ENCODE peak calls at places on chromosome 9, in ten cellular contexts. One of them, this sample, is unnamed.

GRCh38 chr9:78899006-78899405 is 602.1 kb downstream of the PSAT1 start:
- DNase-seq in cardiac muscle cell: no peak
- DNase-seq in foreskin fibroblast: no peak
- DNase-seq in HepG2: no peak
- DNase-seq in Panc1: no peak
- DNase-seq in psoas muscle: no peak
- DNase-seq in pancreas: no peak
- DNase-seq in HCT116: no peak
- DNase-seq in HFF-Myc: no peak
- DNase-seq in epithelial cell of esophagus: no peak
- DNase-seq in this sample: no peak

GRCh38 chr9:107348836-107349235 is 65.8 kb downstream of the RAD23B start:
- DNase-seq in cardiac muscle cell: no peak
- DNase-seq in foreskin fibroblast: no peak
- DNase-seq in HepG2: no peak
- DNase-seq in Panc1: no peak
- DNase-seq in psoas muscle: no peak
- DNase-seq in pancreas: no peak
- DNase-seq in HCT116: no peak
- DNase-seq in HFF-Myc: no peak
- DNase-seq in epithelial cell of esophagus: no peak
- DNase-seq in this sample: no peak

GRCh38 chr9:106862115-106862945 is 636 bp upstream of the ZNF462 start:
- DNase-seq in cardiac muscle cell: peak
- DNase-seq in foreskin fibroblast: peak
- DNase-seq in HepG2: no peak
- DNase-seq in Panc1: no peak
- DNase-seq in psoas muscle: peak
- DNase-seq in pancreas: no peak
- DNase-seq in HCT116: no peak
- DNase-seq in HFF-Myc: no peak
- DNase-seq in epithelial cell of esophagus: peak
- DNase-seq in this sample: peak

GRCh38 chr9:88532320-88532719 is 2.7 kb upstream of the NXNL2 start:
- DNase-seq in cardiac muscle cell: peak
- DNase-seq in foreskin fibroblast: peak
- DNase-seq in HepG2: no peak
- DNase-seq in Panc1: no peak
- DNase-seq in psoas muscle: peak
- DNase-seq in pancreas: no peak
- DNase-seq in HCT116: no peak
- DNase-seq in HFF-Myc: no peak
- DNase-seq in epithelial cell of esophagus: peak
- DNase-seq in this sample: no peak

GRCh38 chr9:92265159-92265558 is 28.3 kb downstream of the IARS1 start:
- DNase-seq in cardiac muscle cell: no peak
- DNase-seq in foreskin fibroblast: peak
- DNase-seq in HepG2: no peak
- DNase-seq in Panc1: no peak
- DNase-seq in psoas muscle: no peak
- DNase-seq in pancreas: no peak
- DNase-seq in HCT116: no peak
- DNase-seq in HFF-Myc: peak
- DNase-seq in epithelial cell of esophagus: peak
- DNase-seq in this sample: no peak

GRCh38 chr9:3768698-3769458 is 243.1 kb upstream of the RFX3 start:
- DNase-seq in cardiac muscle cell: no peak
- DNase-seq in foreskin fibroblast: peak
- DNase-seq in HepG2: no peak
- DNase-seq in Panc1: no peak
- DNase-seq in psoas muscle: no peak
- DNase-seq in pancreas: no peak
- DNase-seq in HCT116: no peak
- DNase-seq in HFF-Myc: no peak
- DNase-seq in epithelial cell of esophagus: no peak
- DNase-seq in this sample: peak

GRCh38 chr9:92640398-92641091 is 29.4 kb downstream of the IPPK start:
- DNase-seq in cardiac muscle cell: no peak
- DNase-seq in foreskin fibroblast: no peak
- DNase-seq in HepG2: no peak
- DNase-seq in Panc1: no peak
- DNase-seq in psoas muscle: no peak
- DNase-seq in pancreas: no peak
- DNase-seq in HCT116: no peak
- DNase-seq in HFF-Myc: no peak
- DNase-seq in epithelial cell of esophagus: no peak
- DNase-seq in this sample: no peak

GRCh38 chr9:86854898-86855523 is 92.3 kb downstream of the GAS1 start:
- DNase-seq in cardiac muscle cell: peak
- DNase-seq in foreskin fibroblast: peak
- DNase-seq in HepG2: peak
- DNase-seq in Panc1: no peak
- DNase-seq in psoas muscle: no peak
- DNase-seq in pancreas: peak
- DNase-seq in HCT116: no peak
- DNase-seq in HFF-Myc: peak
- DNase-seq in epithelial cell of esophagus: peak
- DNase-seq in this sample: no peak

DNA sequence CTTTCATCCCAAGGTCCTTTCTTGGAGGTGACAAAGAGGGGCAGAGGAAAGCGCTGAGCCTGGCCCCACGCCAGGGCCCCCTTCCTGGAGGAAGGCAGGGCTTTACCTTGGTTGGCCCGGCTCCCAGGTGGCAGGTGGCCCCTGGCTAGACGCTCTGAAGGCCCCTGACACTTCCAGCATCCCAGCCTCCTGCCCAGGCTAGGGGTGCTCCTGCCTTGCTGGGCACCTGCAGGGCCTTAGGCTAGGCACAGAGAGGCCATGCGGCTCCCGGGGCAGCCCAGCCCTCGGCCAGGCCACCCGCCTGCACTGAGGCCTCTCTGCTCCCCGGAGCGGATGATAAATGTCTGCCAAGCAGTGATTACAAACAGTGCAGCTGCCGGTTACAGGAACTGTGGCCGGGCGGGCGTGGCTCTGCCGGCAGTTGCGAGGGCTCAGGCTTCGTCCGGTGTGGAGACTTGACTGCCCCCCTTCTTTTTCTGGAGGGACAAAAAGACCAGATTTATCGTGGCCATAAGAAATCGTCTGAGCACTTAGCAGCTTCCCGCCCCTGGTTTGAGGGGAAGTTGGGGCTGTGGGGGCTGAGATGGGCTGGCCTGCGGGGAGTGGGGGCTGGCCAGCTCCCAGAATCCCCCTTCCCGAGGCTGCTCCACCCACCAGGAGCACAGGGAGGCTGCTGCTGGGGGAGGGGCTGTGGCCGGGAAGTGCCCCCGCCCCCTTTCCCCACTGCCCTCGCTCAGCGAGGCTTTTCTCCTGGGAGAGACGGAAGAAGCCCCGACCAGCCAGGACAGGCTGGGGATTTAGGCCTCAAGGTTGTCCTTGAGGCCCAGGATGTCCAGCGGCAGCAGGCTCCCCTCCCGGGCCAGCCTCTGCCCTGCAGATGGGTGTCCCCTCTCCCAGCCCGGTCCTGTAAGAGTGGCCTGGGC is 31.6 kb upstream of the UBAC1 start:
- DNase-seq in cardiac muscle cell: peak
- DNase-seq in foreskin fibroblast: peak
- DNase-seq in HepG2: peak
- DNase-seq in Panc1: no peak
- DNase-seq in psoas muscle: peak
- DNase-seq in pancreas: peak
- DNase-seq in HCT116: no peak
- DNase-seq in HFF-Myc: no peak
- DNase-seq in epithelial cell of esophagus: peak
- DNase-seq in this sample: peak
- H3K4me3 ChIP-seq in cardiac muscle cell: peak
- H3K4me3 ChIP-seq in foreskin fibroblast: peak
- H3K4me3 ChIP-seq in HepG2: peak
- H3K4me3 ChIP-seq in Panc1: peak
- H3K4me3 ChIP-seq in psoas muscle: peak
- H3K4me3 ChIP-seq in pancreas: peak
- H3K4me3 ChIP-seq in HCT116: peak
- H3K4me3 ChIP-seq in HFF-Myc: peak
- H3K4me3 ChIP-seq in epithelial cell of esophagus: no peak
- H3K4me3 ChIP-seq in this sample: peak

DNA sequence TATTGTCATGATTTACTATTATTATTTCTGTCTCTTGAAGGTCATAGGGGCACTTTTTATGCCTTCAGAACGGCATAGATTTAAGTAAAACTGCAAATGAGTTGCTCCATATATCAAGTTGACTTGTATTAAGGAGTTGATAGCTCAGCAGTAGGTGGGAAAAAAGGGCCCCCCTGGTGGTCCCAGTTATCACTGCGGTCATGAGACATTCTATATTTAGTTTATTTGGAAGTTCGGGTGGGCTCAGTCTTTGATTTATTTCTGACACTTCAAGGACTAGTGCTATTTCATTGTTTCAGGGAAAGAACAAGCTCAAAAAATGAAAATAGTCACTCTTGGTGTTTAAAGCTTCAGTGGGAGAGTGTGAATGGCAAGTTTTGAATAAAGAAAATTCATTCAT is 159.3 kb downstream of the SLC24A2 start:
- DNase-seq in cardiac muscle cell: peak
- DNase-seq in foreskin fibroblast: no peak
- DNase-seq in HepG2: no peak
- DNase-seq in Panc1: no peak
- DNase-seq in psoas muscle: no peak
- DNase-seq in pancreas: no peak
- DNase-seq in HCT116: no peak
- DNase-seq in HFF-Myc: no peak
- DNase-seq in epithelial cell of esophagus: no peak
- DNase-seq in this sample: no peak
- TF ChIP-seq CTCF in cardiac muscle cell: peak
- TF ChIP-seq CTCF in foreskin fibroblast: no peak
- TF ChIP-seq CTCF in HepG2: no peak
- TF ChIP-seq CTCF in Panc1: no peak
- TF ChIP-seq CTCF in psoas muscle: no peak
- TF ChIP-seq CTCF in pancreas: no peak
- TF ChIP-seq CTCF in HCT116: no peak
- TF ChIP-seq CTCF in HFF-Myc: no peak
- TF ChIP-seq CTCF in epithelial cell of esophagus: no peak
- TF ChIP-seq CTCF in this sample: no peak

GRCh38 chr9:123234853-123235252 is 33.5 kb downstream of the STRBP start:
- DNase-seq in cardiac muscle cell: no peak
- DNase-seq in foreskin fibroblast: no peak
- DNase-seq in HepG2: no peak
- DNase-seq in Panc1: no peak
- DNase-seq in psoas muscle: no peak
- DNase-seq in pancreas: no peak
- DNase-seq in HCT116: no peak
- DNase-seq in HFF-Myc: no peak
- DNase-seq in epithelial cell of esophagus: no peak
- DNase-seq in this sample: no peak

GRCh38 chr9:123237220-123237619 is 31.2 kb downstream of the STRBP start:
- DNase-seq in cardiac muscle cell: no peak
- DNase-seq in foreskin fibroblast: no peak
- DNase-seq in HepG2: no peak
- DNase-seq in Panc1: no peak
- DNase-seq in psoas muscle: no peak
- DNase-seq in pancreas: no peak
- DNase-seq in HCT116: no peak
- DNase-seq in HFF-Myc: no peak
- DNase-seq in epithelial cell of esophagus: no peak
- DNase-seq in this sample: no peak

GRCh38 chr9:123238364-123238763 is 30.0 kb downstream of the STRBP start:
- DNase-seq in cardiac muscle cell: no peak
- DNase-seq in foreskin fibroblast: no peak
- DNase-seq in HepG2: no peak
- DNase-seq in Panc1: no peak
- DNase-seq in psoas muscle: no peak
- DNase-seq in pancreas: no peak
- DNase-seq in HCT116: no peak
- DNase-seq in HFF-Myc: no peak
- DNase-seq in epithelial cell of esophagus: no peak
- DNase-seq in this sample: no peak

GRCh38 chr9:123232332-123232731 is 36.1 kb downstream of the STRBP start:
- DNase-seq in cardiac muscle cell: no peak
- DNase-seq in foreskin fibroblast: no peak
- DNase-seq in HepG2: no peak
- DNase-seq in Panc1: no peak
- DNase-seq in psoas muscle: no peak
- DNase-seq in pancreas: no peak
- DNase-seq in HCT116: no peak
- DNase-seq in HFF-Myc: no peak
- DNase-seq in epithelial cell of esophagus: peak
- DNase-seq in this sample: no peak

DNA sequence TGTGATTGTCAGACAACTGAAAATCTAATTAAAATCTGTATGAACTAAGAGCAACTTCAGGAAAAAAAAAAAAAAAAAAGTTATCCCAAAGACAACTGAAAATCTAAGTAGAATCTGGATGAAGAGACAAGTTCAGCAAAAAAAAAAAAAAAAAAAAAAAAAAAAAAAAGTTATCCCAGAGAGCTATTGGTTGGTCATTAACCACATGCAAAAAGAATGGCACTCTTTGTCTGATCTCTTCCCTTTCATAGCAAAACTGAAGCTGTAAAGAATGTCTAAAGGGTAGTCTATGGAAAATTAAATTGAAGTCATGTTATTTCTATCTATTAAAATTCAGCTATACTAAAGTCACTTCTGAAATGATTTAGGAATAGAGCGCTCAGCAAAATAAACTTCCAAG is 32.9 kb downstream of the STRBP start:
- DNase-seq in cardiac muscle cell: no peak
- DNase-seq in foreskin fibroblast: no peak
- DNase-seq in HepG2: peak
- DNase-seq in Panc1: no peak
- DNase-seq in psoas muscle: no peak
- DNase-seq in pancreas: no peak
- DNase-seq in HCT116: no peak
- DNase-seq in HFF-Myc: no peak
- DNase-seq in epithelial cell of esophagus: no peak
- DNase-seq in this sample: no peak
- H3K4me3 ChIP-seq in cardiac muscle cell: no peak
- H3K4me3 ChIP-seq in foreskin fibroblast: no peak
- H3K4me3 ChIP-seq in HepG2: no peak
- H3K4me3 ChIP-seq in Panc1: no peak
- H3K4me3 ChIP-seq in psoas muscle: no peak
- H3K4me3 ChIP-seq in pancreas: no peak
- H3K4me3 ChIP-seq in HCT116: no peak
- H3K4me3 ChIP-seq in HFF-Myc: no peak
- H3K4me3 ChIP-seq in epithelial cell of esophagus: no peak
- H3K4me3 ChIP-seq in this sample: no peak

DNA sequence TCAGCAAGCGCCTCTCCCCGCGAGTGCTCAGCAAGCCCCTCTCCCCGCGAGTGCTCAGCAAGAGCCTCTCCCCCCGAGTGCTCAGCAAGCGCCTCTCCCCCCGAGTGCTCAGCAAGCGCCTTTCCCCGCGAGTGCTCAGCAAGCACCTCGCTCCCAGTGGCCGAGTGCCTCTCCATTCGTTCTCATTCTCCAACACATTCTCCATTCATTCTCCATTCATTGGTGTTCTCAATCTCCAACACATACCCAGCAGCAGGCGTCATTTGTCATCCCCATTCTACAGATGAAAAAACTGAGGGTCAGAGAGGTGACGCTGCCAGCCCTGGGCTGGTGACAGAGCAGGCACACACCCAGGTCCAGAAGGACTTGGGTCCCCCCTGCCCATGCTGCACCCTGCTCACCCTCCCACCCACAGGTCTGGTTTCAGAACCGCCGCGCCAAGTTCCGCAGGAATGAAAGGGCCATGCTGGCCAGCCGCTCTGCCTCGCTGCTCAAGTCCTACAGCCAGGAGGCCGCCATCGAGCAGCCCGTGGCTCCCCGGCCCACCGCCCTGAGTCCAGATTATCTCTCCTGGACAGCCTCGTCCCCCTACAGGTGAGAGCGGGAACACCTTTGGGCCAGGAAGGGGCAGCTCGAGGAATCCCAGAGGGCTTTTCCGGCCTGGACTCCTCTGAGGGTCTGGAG is 32.5 kb downstream of the PTGES start:
- DNase-seq in cardiac muscle cell: no peak
- DNase-seq in foreskin fibroblast: no peak
- DNase-seq in HepG2: peak
- DNase-seq in Panc1: no peak
- DNase-seq in psoas muscle: no peak
- DNase-seq in pancreas: no peak
- DNase-seq in HCT116: no peak
- DNase-seq in HFF-Myc: no peak
- DNase-seq in epithelial cell of esophagus: no peak
- DNase-seq in this sample: no peak
- TF ChIP-seq CTCF in cardiac muscle cell: peak
- TF ChIP-seq CTCF in foreskin fibroblast: peak
- TF ChIP-seq CTCF in HepG2: peak
- TF ChIP-seq CTCF in Panc1: peak
- TF ChIP-seq CTCF in psoas muscle: no peak
- TF ChIP-seq CTCF in pancreas: no peak
- TF ChIP-seq CTCF in HCT116: peak
- TF ChIP-seq CTCF in HFF-Myc: no peak
- TF ChIP-seq CTCF in epithelial cell of esophagus: peak
- TF ChIP-seq CTCF in this sample: no peak